ENCODE peak calls at places on chromosomes 13 and 19, in seven cellular contexts. One of them, this sample, is unnamed.

GRCh38 chr19:2342656-2343288 is 14.3 kb downstream of the SPPL2B start:
- DNase-seq in smooth muscle cell of the brain vasculature: no peak
- DNase-seq in GDM1: no peak
- DNase-seq in RWPE1: no peak
- DNase-seq in NCI-H1436: no peak
- DNase-seq in T follicular helper cell: no peak
- DNase-seq in dorsolateral prefrontal cortex: no peak
- DNase-seq in this sample: no peak

GRCh38 chr13:46113596-46113995 is 8.8 kb upstream of the CPB2 start:
- DNase-seq in NCI-H1436: no peak
- DNase-seq in RWPE1: no peak
- DNase-seq in smooth muscle cell of the brain vasculature: no peak
- DNase-seq in T follicular helper cell: no peak
- DNase-seq in GDM1: no peak
- DNase-seq in dorsolateral prefrontal cortex: no peak
- DNase-seq in this sample: no peak

GRCh38 chr19:46901701-46902401 is 41.1 kb downstream of the ARHGAP35 start:
- DNase-seq in T follicular helper cell: no peak
- DNase-seq in NCI-H1436: no peak
- DNase-seq in RWPE1: peak; percentile 55
- DNase-seq in GDM1: no peak
- DNase-seq in dorsolateral prefrontal cortex: no peak
- DNase-seq in smooth muscle cell of the brain vasculature: no peak
- DNase-seq in this sample: no peak

GRCh38 chr19:5850189-5850588 is 1.1 kb downstream of the FUT3 start:
- DNase-seq in dorsolateral prefrontal cortex: no peak
- DNase-seq in T follicular helper cell: no peak
- DNase-seq in GDM1: no peak
- DNase-seq in RWPE1: no peak
- DNase-seq in NCI-H1436: no peak
- DNase-seq in smooth muscle cell of the brain vasculature: no peak
- DNase-seq in this sample: no peak

GRCh38 chr13:49995535-49996165 is 1.2 kb upstream of the TRIM13 start:
- DNase-seq in T follicular helper cell: no peak
- DNase-seq in GDM1: peak; percentile 72
- DNase-seq in smooth muscle cell of the brain vasculature: no peak
- DNase-seq in NCI-H1436: no peak
- DNase-seq in dorsolateral prefrontal cortex: no peak
- DNase-seq in RWPE1: no peak
- DNase-seq in this sample: no peak

GRCh38 chr19:48398329-48399235 is 5.1 kb downstream of the GRIN2D start:
- DNase-seq in NCI-H1436: peak; percentile 92
- DNase-seq in smooth muscle cell of the brain vasculature: peak; percentile 71
- DNase-seq in T follicular helper cell: peak; percentile 74
- DNase-seq in dorsolateral prefrontal cortex: no peak
- DNase-seq in RWPE1: peak; percentile 84
- DNase-seq in GDM1: peak; percentile 93
- DNase-seq in this sample: peak; percentile 92

GRCh38 chr19:34519602-34520001 is 38.0 kb downstream of the WTIP start:
- DNase-seq in RWPE1: no peak
- DNase-seq in T follicular helper cell: no peak
- DNase-seq in dorsolateral prefrontal cortex: no peak
- DNase-seq in NCI-H1436: no peak
- DNase-seq in GDM1: no peak
- DNase-seq in smooth muscle cell of the brain vasculature: no peak
- DNase-seq in this sample: no peak

GRCh38 chr19:4582980-4583842 is 23.7 kb upstream of the SEMA6B start:
- DNase-seq in NCI-H1436: no peak
- DNase-seq in RWPE1: no peak
- DNase-seq in smooth muscle cell of the brain vasculature: no peak
- DNase-seq in GDM1: no peak
- DNase-seq in T follicular helper cell: no peak
- DNase-seq in dorsolateral prefrontal cortex: no peak
- DNase-seq in this sample: no peak

GRCh38 chr19:8445488-8446001 is 770 bp downstream of the HNRNPM start:
- DNase-seq in RWPE1: peak; percentile 50
- DNase-seq in smooth muscle cell of the brain vasculature: no peak
- DNase-seq in dorsolateral prefrontal cortex: no peak
- DNase-seq in GDM1: no peak
- DNase-seq in T follicular helper cell: peak; percentile 17
- DNase-seq in NCI-H1436: peak; percentile 51
- DNase-seq in this sample: no peak

GRCh38 chr13:91690944-91691343 is 292.5 kb downstream of the GPC5 start:
- DNase-seq in RWPE1: no peak
- DNase-seq in smooth muscle cell of the brain vasculature: no peak
- DNase-seq in GDM1: no peak
- DNase-seq in T follicular helper cell: no peak
- DNase-seq in dorsolateral prefrontal cortex: no peak
- DNase-seq in NCI-H1436: no peak
- DNase-seq in this sample: no peak

GRCh38 chr13:27053902-27054595 is 117.6 kb downstream of the USP12 start:
- DNase-seq in dorsolateral prefrontal cortex: no peak
- DNase-seq in GDM1: no peak
- DNase-seq in RWPE1: peak; percentile 87
- DNase-seq in NCI-H1436: no peak
- DNase-seq in smooth muscle cell of the brain vasculature: no peak
- DNase-seq in T follicular helper cell: no peak
- DNase-seq in this sample: no peak

GRCh38 chr19:5407356-5407755 is 47.9 kb upstream of the ZNRF4 start:
- DNase-seq in NCI-H1436: no peak
- DNase-seq in RWPE1: peak; percentile 36
- DNase-seq in GDM1: no peak
- DNase-seq in dorsolateral prefrontal cortex: no peak
- DNase-seq in T follicular helper cell: no peak
- DNase-seq in smooth muscle cell of the brain vasculature: no peak
- DNase-seq in this sample: no peak

GRCh38 chr13:67299072-67299635 is 69.0 kb upstream of the PCDH9 start:
- DNase-seq in GDM1: no peak
- DNase-seq in smooth muscle cell of the brain vasculature: no peak
- DNase-seq in T follicular helper cell: no peak
- DNase-seq in RWPE1: peak; percentile 61
- DNase-seq in NCI-H1436: no peak
- DNase-seq in dorsolateral prefrontal cortex: no peak
- DNase-seq in this sample: no peak

GRCh38 chr19:49459388-49459787 is 6.4 kb downstream of the ALDH16A1 start:
- DNase-seq in T follicular helper cell: no peak
- DNase-seq in smooth muscle cell of the brain vasculature: no peak
- DNase-seq in dorsolateral prefrontal cortex: no peak
- DNase-seq in RWPE1: no peak
- DNase-seq in NCI-H1436: no peak
- DNase-seq in GDM1: no peak
- DNase-seq in this sample: no peak

GRCh38 chr13:80297094-80297493 is 43.8 kb downstream of the SPRY2 start:
- DNase-seq in T follicular helper cell: no peak
- DNase-seq in NCI-H1436: no peak
- DNase-seq in smooth muscle cell of the brain vasculature: no peak
- DNase-seq in RWPE1: no peak
- DNase-seq in GDM1: no peak
- DNase-seq in dorsolateral prefrontal cortex: no peak
- DNase-seq in this sample: no peak

GRCh38 chr19:51086153-51086850 is 3.6 kb upstream of the KLK14 start:
- DNase-seq in T follicular helper cell: no peak
- DNase-seq in NCI-H1436: no peak
- DNase-seq in dorsolateral prefrontal cortex: no peak
- DNase-seq in RWPE1: no peak
- DNase-seq in smooth muscle cell of the brain vasculature: no peak
- DNase-seq in GDM1: no peak
- DNase-seq in this sample: peak; percentile 61

GRCh38 chr19:39843919-39844793 is 2.0 kb downstream of the FBL start:
- DNase-seq in dorsolateral prefrontal cortex: no peak
- DNase-seq in RWPE1: no peak
- DNase-seq in GDM1: no peak
- DNase-seq in T follicular helper cell: no peak
- DNase-seq in smooth muscle cell of the brain vasculature: no peak
- DNase-seq in NCI-H1436: peak; percentile 6
- DNase-seq in this sample: peak; percentile 2

GRCh38 chr13:50387124-50387581 is 371.9 kb downstream of the KCNRG start:
- DNase-seq in RWPE1: no peak
- DNase-seq in T follicular helper cell: peak; percentile 12
- DNase-seq in smooth muscle cell of the brain vasculature: no peak
- DNase-seq in NCI-H1436: peak; percentile 35
- DNase-seq in GDM1: no peak
- DNase-seq in dorsolateral prefrontal cortex: peak; percentile 51
- DNase-seq in this sample: no peak

GRCh38 chr13:28355822-28356371 is 139.0 kb downstream of the FLT1 start:
- DNase-seq in T follicular helper cell: no peak
- DNase-seq in RWPE1: no peak
- DNase-seq in smooth muscle cell of the brain vasculature: no peak
- DNase-seq in NCI-H1436: no peak
- DNase-seq in GDM1: peak; percentile 20
- DNase-seq in dorsolateral prefrontal cortex: no peak
- DNase-seq in this sample: no peak

GRCh38 chr13:98528663-98529064 is 48.2 kb downstream of the STK24 start:
- DNase-seq in smooth muscle cell of the brain vasculature: no peak
- DNase-seq in GDM1: no peak
- DNase-seq in T follicular helper cell: no peak
- DNase-seq in NCI-H1436: no peak
- DNase-seq in dorsolateral prefrontal cortex: no peak
- DNase-seq in RWPE1: peak; percentile 6
- DNase-seq in this sample: no peak

GRCh38 chr19:45097776-45098520 is 5.0 kb downstream of the PPP1R37 start:
- DNase-seq in dorsolateral prefrontal cortex: peak; percentile 66
- DNase-seq in RWPE1: peak; percentile 90
- DNase-seq in T follicular helper cell: no peak
- DNase-seq in smooth muscle cell of the brain vasculature: peak; percentile 72
- DNase-seq in GDM1: no peak
- DNase-seq in NCI-H1436: no peak
- DNase-seq in this sample: no peak

GRCh38 chr19:29302002-29302928 is 89.3 kb upstream of the UQCRFS1 start:
- DNase-seq in GDM1: no peak
- DNase-seq in dorsolateral prefrontal cortex: no peak
- DNase-seq in smooth muscle cell of the brain vasculature: no peak
- DNase-seq in T follicular helper cell: no peak
- DNase-seq in NCI-H1436: no peak
- DNase-seq in RWPE1: no peak
- DNase-seq in this sample: no peak

GRCh38 chr13:32208860-32209259 is 106.3 kb downstream of the ZAR1L start:
- DNase-seq in GDM1: no peak
- DNase-seq in NCI-H1436: no peak
- DNase-seq in T follicular helper cell: no peak
- DNase-seq in dorsolateral prefrontal cortex: no peak
- DNase-seq in RWPE1: no peak
- DNase-seq in smooth muscle cell of the brain vasculature: no peak
- DNase-seq in this sample: no peak

GRCh38 chr13:46119883-46120614 is 15.2 kb upstream of the CPB2 start:
- DNase-seq in GDM1: no peak
- DNase-seq in smooth muscle cell of the brain vasculature: peak; percentile 74
- DNase-seq in T follicular helper cell: no peak
- DNase-seq in NCI-H1436: no peak
- DNase-seq in dorsolateral prefrontal cortex: no peak
- DNase-seq in RWPE1: peak; percentile 22
- DNase-seq in this sample: no peak

This sample was measured in NCI-H774.